ENCODE peak calls at places on chromosomes 6 and 20, in ten cellular contexts. One of them, this sample, is unnamed.

GRCh38 chr6:222468-222867 is 69.8 kb upstream of the DUSP22 start:
- DNase-seq in breast epithelium: no peak
- DNase-seq in AG10803: no peak
- DNase-seq in left ventricle myocardium inferior: no peak
- DNase-seq in left lung: no peak
- DNase-seq in WERI-Rb-1: no peak
- DNase-seq in WTC11: no peak
- DNase-seq in Panc1: no peak
- DNase-seq in coronary artery: no peak
- DNase-seq in RWPE1: no peak
- DNase-seq in this sample: no peak

GRCh38 chr6:33161354-33162320 is 30.6 kb downstream of the COL11A2 start:
- DNase-seq in breast epithelium: peak
- DNase-seq in AG10803: peak
- DNase-seq in left ventricle myocardium inferior: peak
- DNase-seq in left lung: peak
- DNase-seq in WERI-Rb-1: peak
- DNase-seq in WTC11: peak
- DNase-seq in Panc1: no peak
- DNase-seq in coronary artery: peak
- DNase-seq in RWPE1: peak
- DNase-seq in this sample: peak

GRCh38 chr6:144395835-144396234 is 110.7 kb downstream of the UTRN start:
- DNase-seq in breast epithelium: no peak
- DNase-seq in AG10803: no peak
- DNase-seq in left ventricle myocardium inferior: no peak
- DNase-seq in left lung: no peak
- DNase-seq in WERI-Rb-1: no peak
- DNase-seq in WTC11: no peak
- DNase-seq in Panc1: no peak
- DNase-seq in coronary artery: no peak
- DNase-seq in RWPE1: no peak
- DNase-seq in this sample: no peak

GRCh38 chr6:48135352-48136084 is 24.5 kb upstream of the PTCHD4 start:
- DNase-seq in breast epithelium: no peak
- DNase-seq in AG10803: peak
- DNase-seq in left ventricle myocardium inferior: no peak
- DNase-seq in left lung: no peak
- DNase-seq in WERI-Rb-1: peak
- DNase-seq in WTC11: no peak
- DNase-seq in Panc1: no peak
- DNase-seq in coronary artery: no peak
- DNase-seq in RWPE1: peak
- DNase-seq in this sample: no peak

GRCh38 chr20:38109657-38110524 is 55.2 kb downstream of the TGM2 start:
- DNase-seq in breast epithelium: no peak
- DNase-seq in AG10803: peak
- DNase-seq in left ventricle myocardium inferior: peak
- DNase-seq in left lung: peak
- DNase-seq in WERI-Rb-1: no peak
- DNase-seq in WTC11: no peak
- DNase-seq in Panc1: peak
- DNase-seq in coronary artery: peak
- DNase-seq in RWPE1: peak
- DNase-seq in this sample: peak

GRCh38 chr6:130167655-130168054 is 55.1 kb downstream of the SAMD3 start:
- DNase-seq in breast epithelium: no peak
- DNase-seq in AG10803: peak
- DNase-seq in left ventricle myocardium inferior: no peak
- DNase-seq in left lung: no peak
- DNase-seq in WERI-Rb-1: no peak
- DNase-seq in WTC11: no peak
- DNase-seq in Panc1: no peak
- DNase-seq in coronary artery: no peak
- DNase-seq in RWPE1: peak
- DNase-seq in this sample: no peak

GRCh38 chr6:166156942-166157341 is 10.7 kb downstream of the TBXT start:
- DNase-seq in breast epithelium: no peak
- DNase-seq in AG10803: peak
- DNase-seq in left ventricle myocardium inferior: no peak
- DNase-seq in left lung: no peak
- DNase-seq in WERI-Rb-1: no peak
- DNase-seq in WTC11: no peak
- DNase-seq in Panc1: no peak
- DNase-seq in coronary artery: no peak
- DNase-seq in RWPE1: no peak
- DNase-seq in this sample: no peak

GRCh38 chr20:18705906-18706305 is 107.7 kb upstream of the SCP2D1 start:
- DNase-seq in breast epithelium: no peak
- DNase-seq in AG10803: peak
- DNase-seq in left ventricle myocardium inferior: no peak
- DNase-seq in left lung: no peak
- DNase-seq in WERI-Rb-1: no peak
- DNase-seq in WTC11: no peak
- DNase-seq in Panc1: no peak
- DNase-seq in coronary artery: no peak
- DNase-seq in RWPE1: no peak
- DNase-seq in this sample: no peak

GRCh38 chr20:60695223-60695622 is 556.8 kb upstream of the CDH4 start:
- DNase-seq in breast epithelium: no peak
- DNase-seq in AG10803: peak
- DNase-seq in left ventricle myocardium inferior: no peak
- DNase-seq in left lung: peak
- DNase-seq in WERI-Rb-1: no peak
- DNase-seq in WTC11: no peak
- DNase-seq in Panc1: no peak
- DNase-seq in coronary artery: no peak
- DNase-seq in RWPE1: peak
- DNase-seq in this sample: no peak

GRCh38 chr6:2450546-2450945 is 205.1 kb upstream of the GMDS start:
- DNase-seq in breast epithelium: no peak
- DNase-seq in AG10803: no peak
- DNase-seq in left ventricle myocardium inferior: peak
- DNase-seq in left lung: no peak
- DNase-seq in WERI-Rb-1: no peak
- DNase-seq in WTC11: no peak
- DNase-seq in Panc1: no peak
- DNase-seq in coronary artery: no peak
- DNase-seq in RWPE1: peak
- DNase-seq in this sample: no peak

GRCh38 chr6:105161411-105161810 is 18.4 kb downstream of the POPDC3 start:
- DNase-seq in breast epithelium: no peak
- DNase-seq in AG10803: no peak
- DNase-seq in left ventricle myocardium inferior: no peak
- DNase-seq in left lung: no peak
- DNase-seq in WERI-Rb-1: no peak
- DNase-seq in WTC11: no peak
- DNase-seq in Panc1: no peak
- DNase-seq in coronary artery: no peak
- DNase-seq in RWPE1: no peak
- DNase-seq in this sample: no peak

GRCh38 chr6:141199074-141199473 is 933.7 kb upstream of the GJE1 start:
- DNase-seq in breast epithelium: no peak
- DNase-seq in AG10803: peak
- DNase-seq in left ventricle myocardium inferior: no peak
- DNase-seq in left lung: no peak
- DNase-seq in WERI-Rb-1: no peak
- DNase-seq in WTC11: no peak
- DNase-seq in Panc1: no peak
- DNase-seq in coronary artery: no peak
- DNase-seq in RWPE1: no peak
- DNase-seq in this sample: no peak

GRCh38 chr6:141195251-141195832 is 937.4 kb upstream of the GJE1 start:
- DNase-seq in breast epithelium: no peak
- DNase-seq in AG10803: no peak
- DNase-seq in left ventricle myocardium inferior: no peak
- DNase-seq in left lung: no peak
- DNase-seq in WERI-Rb-1: no peak
- DNase-seq in WTC11: no peak
- DNase-seq in Panc1: no peak
- DNase-seq in coronary artery: no peak
- DNase-seq in RWPE1: no peak
- DNase-seq in this sample: no peak
- TF ChIP-seq CTCF in breast epithelium: no peak
- TF ChIP-seq CTCF in AG10803: no peak
- TF ChIP-seq CTCF in left ventricle myocardium inferior: no peak
- TF ChIP-seq CTCF in left lung: no peak
- TF ChIP-seq CTCF in WERI-Rb-1: no peak
- TF ChIP-seq CTCF in WTC11: no peak
- TF ChIP-seq CTCF in Panc1: no peak
- TF ChIP-seq CTCF in coronary artery: no peak
- TF ChIP-seq CTCF in RWPE1: no peak
- TF ChIP-seq CTCF in this sample: no peak

DNA sequence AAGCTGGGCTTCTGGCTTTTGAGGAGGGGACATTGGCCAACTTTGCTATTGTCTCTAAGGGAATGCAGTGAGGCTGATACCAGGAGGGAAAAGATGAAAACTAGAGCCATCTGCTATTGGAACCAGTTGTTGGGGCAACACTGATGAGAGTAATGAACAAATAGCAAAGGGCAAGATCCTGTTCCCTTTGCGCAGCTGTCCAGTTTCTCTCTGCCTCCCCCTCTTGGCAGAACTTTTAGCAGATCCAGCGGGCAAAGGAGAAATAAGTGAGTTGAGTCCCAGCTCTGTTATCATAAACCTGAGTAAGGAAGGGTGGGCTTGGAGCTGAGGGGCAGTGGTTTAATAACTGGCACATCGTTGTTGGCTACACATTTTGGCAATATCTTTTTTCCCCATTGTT is 126.8 kb downstream of the AKAP7 start:
- DNase-seq in breast epithelium: no peak
- DNase-seq in AG10803: no peak
- DNase-seq in left ventricle myocardium inferior: no peak
- DNase-seq in left lung: no peak
- DNase-seq in WERI-Rb-1: no peak
- DNase-seq in WTC11: no peak
- DNase-seq in Panc1: no peak
- DNase-seq in coronary artery: no peak
- DNase-seq in RWPE1: no peak
- DNase-seq in this sample: no peak
- TF ChIP-seq CTCF in breast epithelium: no peak
- TF ChIP-seq CTCF in AG10803: no peak
- TF ChIP-seq CTCF in left ventricle myocardium inferior: no peak
- TF ChIP-seq CTCF in left lung: no peak
- TF ChIP-seq CTCF in WERI-Rb-1: peak
- TF ChIP-seq CTCF in WTC11: no peak
- TF ChIP-seq CTCF in Panc1: peak
- TF ChIP-seq CTCF in coronary artery: no peak
- TF ChIP-seq CTCF in RWPE1: no peak
- TF ChIP-seq CTCF in this sample: no peak

GRCh38 chr20:53622247-53623114 is 28.8 kb upstream of the ZNF217 start:
- DNase-seq in breast epithelium: no peak
- DNase-seq in AG10803: peak
- DNase-seq in left ventricle myocardium inferior: no peak
- DNase-seq in left lung: no peak
- DNase-seq in WERI-Rb-1: no peak
- DNase-seq in WTC11: no peak
- DNase-seq in Panc1: no peak
- DNase-seq in coronary artery: peak
- DNase-seq in RWPE1: no peak
- DNase-seq in this sample: no peak

GRCh38 chr20:53623454-53624206 is 30.0 kb upstream of the ZNF217 start:
- DNase-seq in breast epithelium: peak
- DNase-seq in AG10803: peak
- DNase-seq in left ventricle myocardium inferior: peak
- DNase-seq in left lung: peak
- DNase-seq in WERI-Rb-1: peak
- DNase-seq in WTC11: peak
- DNase-seq in Panc1: peak
- DNase-seq in coronary artery: peak
- DNase-seq in RWPE1: peak
- DNase-seq in this sample: no peak

GRCh38 chr20:53621482-53622246 is 28.0 kb upstream of the ZNF217 start:
- DNase-seq in breast epithelium: no peak
- DNase-seq in AG10803: peak
- DNase-seq in left ventricle myocardium inferior: peak
- DNase-seq in left lung: no peak
- DNase-seq in WERI-Rb-1: no peak
- DNase-seq in WTC11: no peak
- DNase-seq in Panc1: peak
- DNase-seq in coronary artery: peak
- DNase-seq in RWPE1: peak
- DNase-seq in this sample: no peak

GRCh38 chr20:53626584-53626983 is 32.9 kb upstream of the ZNF217 start:
- DNase-seq in breast epithelium: no peak
- DNase-seq in AG10803: no peak
- DNase-seq in left ventricle myocardium inferior: no peak
- DNase-seq in left lung: no peak
- DNase-seq in WERI-Rb-1: no peak
- DNase-seq in WTC11: no peak
- DNase-seq in Panc1: no peak
- DNase-seq in coronary artery: no peak
- DNase-seq in RWPE1: no peak
- DNase-seq in this sample: no peak

DNA sequence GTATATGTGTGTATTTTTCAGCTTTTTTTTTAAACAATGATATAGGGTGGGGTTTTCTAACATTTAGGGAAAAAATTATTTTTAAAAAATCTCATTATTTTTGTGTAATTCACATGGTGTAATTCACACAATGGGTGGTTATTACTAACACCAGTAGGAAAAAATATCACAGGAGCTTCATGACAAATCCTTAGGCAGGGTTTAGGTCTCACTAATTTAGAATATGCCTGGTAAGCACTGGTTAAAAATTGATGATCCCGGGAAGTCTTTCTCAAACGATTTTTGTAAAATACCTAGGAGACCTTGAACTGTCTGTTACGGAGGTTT is 29.5 kb upstream of the ZNF217 start:
- DNase-seq in breast epithelium: no peak
- DNase-seq in AG10803: no peak
- DNase-seq in left ventricle myocardium inferior: no peak
- DNase-seq in left lung: no peak
- DNase-seq in WERI-Rb-1: no peak
- DNase-seq in WTC11: no peak
- DNase-seq in Panc1: no peak
- DNase-seq in coronary artery: no peak
- DNase-seq in RWPE1: no peak
- DNase-seq in this sample: no peak
- TF ChIP-seq CTCF in breast epithelium: no peak
- TF ChIP-seq CTCF in AG10803: no peak
- TF ChIP-seq CTCF in left ventricle myocardium inferior: no peak
- TF ChIP-seq CTCF in left lung: no peak
- TF ChIP-seq CTCF in WERI-Rb-1: no peak
- TF ChIP-seq CTCF in WTC11: no peak
- TF ChIP-seq CTCF in Panc1: no peak
- TF ChIP-seq CTCF in coronary artery: no peak
- TF ChIP-seq CTCF in RWPE1: peak
- TF ChIP-seq CTCF in this sample: no peak

DNA sequence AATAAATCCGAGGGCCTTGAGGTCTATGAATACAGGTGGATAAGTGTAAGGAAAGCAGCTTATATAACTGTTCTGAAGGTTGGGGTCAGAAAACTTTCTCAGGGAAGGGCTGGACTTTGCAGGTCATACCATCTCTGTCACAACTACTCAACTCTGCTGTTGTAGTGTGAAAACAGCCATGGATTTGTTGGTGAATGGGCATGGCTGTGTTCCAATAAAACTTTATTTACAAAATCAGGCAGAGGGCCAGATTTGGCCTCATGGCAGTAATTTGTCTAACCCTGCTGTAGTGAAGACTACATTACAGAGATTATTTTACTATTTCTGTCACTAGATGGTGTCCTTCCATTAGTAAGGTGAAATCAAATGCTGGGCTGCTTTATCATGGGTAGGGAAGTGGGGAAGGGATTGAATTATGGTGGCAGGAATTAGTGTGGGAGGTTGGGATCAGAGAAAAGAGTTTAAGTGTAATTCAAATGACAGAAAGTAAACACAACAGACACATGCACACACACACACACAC is 409.6 kb upstream of the CHD6 start:
- DNase-seq in breast epithelium: no peak
- DNase-seq in AG10803: no peak
- DNase-seq in left ventricle myocardium inferior: no peak
- DNase-seq in left lung: no peak
- DNase-seq in WERI-Rb-1: peak
- DNase-seq in WTC11: no peak
- DNase-seq in Panc1: no peak
- DNase-seq in coronary artery: no peak
- DNase-seq in RWPE1: no peak
- DNase-seq in this sample: no peak
- TF ChIP-seq CTCF in breast epithelium: no peak
- TF ChIP-seq CTCF in AG10803: no peak
- TF ChIP-seq CTCF in left ventricle myocardium inferior: peak
- TF ChIP-seq CTCF in left lung: no peak
- TF ChIP-seq CTCF in WERI-Rb-1: peak
- TF ChIP-seq CTCF in WTC11: no peak
- TF ChIP-seq CTCF in Panc1: peak
- TF ChIP-seq CTCF in coronary artery: no peak
- TF ChIP-seq CTCF in RWPE1: no peak
- TF ChIP-seq CTCF in this sample: no peak